ENCODE peak calls at places on chromosomes 4 and X, in ten cellular contexts. T is endothelial cell, G is fibroblast of mammary gland, M is WERI-Rb-1, V is spleen, C is astrocyte, B is GM20000, U is BE2C, J is Calu3, R is osteocyte. A is an unnamed sample.
A peak's percentile ranks its signal among the peaks of the same experiment; 100 is the strongest.

GRCh38 chr4:38983756-38984647 is 48.2 kb downstream of the TMEM156 start:
- DNase-seq in T (no peak), G (peak; percentile 77), M (no peak), V (no peak), C (peak; percentile 73), B (no peak), U (no peak), J (no peak), R (no peak), A (no peak)

GRCh38 chrX:56788717-56789122 is 59.7 kb downstream of the NBDY start:
- DNase-seq in T (no peak), G (peak; percentile 58), M (peak; percentile 75), V (peak; percentile 81), C (no peak), B (no peak), U (no peak), J (no peak), R (no peak), A (peak; percentile 51)

GRCh38 chr4:113952452-113953029 is 26.9 kb downstream of the ARSJ start:
- DNase-seq in T (peak; percentile 65), G (peak; percentile 66), M (peak; percentile 61), V (no peak), C (peak; percentile 40), B (peak; percentile 32), U (peak; percentile 56), J (peak; percentile 48), R (no peak), A (no peak)

GRCh38 chrX:30023451-30023850 is 191.9 kb upstream of the MAGEB2 start:
- DNase-seq in T (no peak), G (peak; percentile 59), M (no peak), V (no peak), C (peak; percentile 35), B (no peak), U (no peak), J (no peak), R (no peak), A (no peak)

GRCh38 chrX:46543441-46543840 is 1.8 kb downstream of the ZNF674 start:
- DNase-seq in T (no peak), G (no peak), M (no peak), V (no peak), C (no peak), B (no peak), U (no peak), J (no peak), R (no peak), A (no peak)

GRCh38 chr4:89587364-89587763 is 249.6 kb downstream of the SNCA start:
- DNase-seq in T (no peak), G (no peak), M (no peak), V (no peak), C (no peak), B (no peak), U (no peak), J (no peak), R (no peak), A (no peak)

GRCh38 chrX:119606508-119607389 is 525 bp upstream of the NKRF start:
- DNase-seq in T (no peak), G (peak; percentile 91), M (no peak), V (no peak), C (peak; percentile 34), B (no peak), U (no peak), J (no peak), R (peak; percentile 19), A (no peak)

GRCh38 chr4:181618896-181619295 is 624.3 kb upstream of the TENM3 start:
- DNase-seq in T (no peak), G (no peak), M (no peak), V (no peak), C (no peak), B (no peak), U (peak; percentile 22), J (no peak), R (no peak), A (no peak)

GRCh38 chr4:15493411-15493810 is 23.7 kb downstream of the CC2D2A start:
- DNase-seq in T (no peak), G (peak; percentile 11), M (peak; percentile 65), V (no peak), C (no peak), B (no peak), U (no peak), J (no peak), R (no peak), A (no peak)

GRCh38 chrX:46965125-46965758 is 53.0 kb downstream of the JADE3 start:
- DNase-seq in T (no peak), G (peak; percentile 52), M (no peak), V (no peak), C (peak; percentile 51), B (no peak), U (no peak), J (no peak), R (no peak), A (no peak)

GRCh38 chrX:130444641-130445336 is 43.0 kb downstream of the RBMX2 start:
- DNase-seq in T (no peak), G (no peak), M (no peak), V (no peak), C (no peak), B (no peak), U (no peak), J (no peak), R (no peak), A (no peak)

GRCh38 chr4:1490906-1491629 is 84.8 kb upstream of the NKX1-1 start:
- DNase-seq in T (no peak), G (no peak), M (no peak), V (no peak), C (no peak), B (no peak), U (peak; percentile 15), J (no peak), R (no peak), A (peak; percentile 70)

GRCh38 chrX:141158084-141158483 is 18.8 kb downstream of the LDOC1 start:
- DNase-seq in T (no peak), G (no peak), M (no peak), V (no peak), C (no peak), B (no peak), U (no peak), J (no peak), R (no peak), A (no peak)
- TF ChIP-seq CTCF in T (no peak), G (no peak), M (no peak), V (no peak), C (no peak), B (no peak), U (no peak), J (no peak), R (no peak), A (no peak)

DNA sequence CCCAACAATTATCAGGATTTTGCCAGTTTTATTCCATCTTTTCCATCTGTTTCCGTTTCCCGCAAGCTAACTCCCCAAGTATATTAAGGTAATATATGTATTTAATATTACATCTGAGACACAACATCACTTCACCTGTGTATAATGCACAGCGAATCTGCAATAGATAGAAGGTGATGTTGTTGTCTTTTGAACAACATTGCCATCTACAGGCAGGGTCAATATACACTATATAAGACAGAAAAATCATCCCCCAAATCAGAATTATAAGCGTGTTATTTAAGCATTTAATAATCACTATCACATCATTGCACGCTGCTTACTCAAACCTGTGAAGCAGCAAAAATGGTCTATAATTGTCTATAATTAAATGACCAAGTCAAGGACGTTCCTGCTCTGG is 1115.5 kb downstream of the NLGN4X start:
- DNase-seq in T (no peak), G (no peak), M (no peak), V (no peak), C (no peak), B (peak; percentile 0), U (no peak), J (peak; percentile 1), R (no peak), A (no peak)
- TF ChIP-seq CTCF in T (no peak), G (no peak), M (peak; percentile 15), V (peak; percentile 29), C (peak; percentile 22), B (no peak), U (no peak), J (no peak), R (peak; percentile 19), A (peak; percentile 70)

DNA sequence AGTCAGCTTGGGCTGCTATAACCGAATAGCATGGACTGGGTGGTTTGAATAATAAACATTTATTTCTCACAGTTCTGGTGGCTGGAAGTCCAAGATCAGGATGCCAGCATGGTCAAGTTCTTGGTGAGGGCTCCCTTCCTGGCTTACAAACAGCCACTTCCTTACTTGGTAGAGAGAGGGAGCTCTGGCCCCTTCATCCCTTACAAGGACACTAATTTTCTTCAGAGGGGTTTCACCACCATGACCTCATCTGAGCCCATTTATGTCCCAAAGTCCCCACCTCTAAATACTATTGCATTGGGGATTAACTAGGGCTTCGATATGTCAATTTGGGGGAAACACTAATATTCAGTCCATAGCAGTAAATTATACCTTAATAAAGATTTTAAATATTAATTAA is 61.8 kb downstream of the CLNK start:
- DNase-seq in T (peak; percentile 19), G (no peak), M (peak; percentile 33), V (no peak), C (no peak), B (peak; percentile 44), U (no peak), J (no peak), R (no peak), A (no peak)
- TF ChIP-seq CTCF in T (no peak), G (peak; percentile 45), M (peak; percentile 82), V (peak; percentile 38), C (no peak), B (peak; percentile 56), U (no peak), J (no peak), R (peak; percentile 41), A (peak; percentile 68)

DNA sequence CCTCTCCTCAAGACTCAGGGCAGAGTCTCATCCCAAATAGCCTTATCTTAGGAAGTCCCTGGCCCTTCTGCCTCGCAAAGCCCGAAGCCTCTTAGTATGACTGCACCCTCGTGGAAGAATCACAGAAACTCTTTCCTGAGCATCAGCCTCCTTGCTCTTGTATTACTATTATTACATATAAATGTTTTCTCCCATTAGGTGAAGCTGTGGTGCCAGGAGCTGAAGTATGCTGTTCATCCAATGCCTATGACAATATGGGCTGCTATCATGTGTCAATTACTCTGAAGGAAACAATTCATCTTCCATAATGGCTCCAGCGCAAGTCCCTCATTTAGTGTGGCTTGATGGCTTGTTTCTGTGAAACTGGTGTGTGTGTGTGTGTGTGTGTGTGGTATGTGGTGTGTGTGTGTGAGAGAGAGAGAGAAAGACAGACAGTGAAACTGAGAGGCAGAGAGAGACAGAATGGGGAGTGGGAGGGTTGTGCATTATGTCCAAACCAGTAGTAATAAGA is 230.7 kb downstream of the MGST2 start:
- DNase-seq in T (no peak), G (no peak), M (no peak), V (no peak), C (no peak), B (no peak), U (no peak), J (no peak), R (no peak), A (no peak)
- TF ChIP-seq CTCF in T (no peak), G (no peak), M (no peak), V (no peak), C (no peak), B (no peak), U (no peak), J (no peak), R (no peak), A (no peak)

GRCh38 chr4:47929682-47930201 is 15.4 kb upstream of the NFXL1 start:
- DNase-seq in T (no peak), G (no peak), M (no peak), V (no peak), C (no peak), B (no peak), U (no peak), J (no peak), R (no peak), A (no peak)

GRCh38 chr4:47930971-47931804 is 16.8 kb upstream of the NFXL1 start:
- DNase-seq in T (no peak), G (peak; percentile 93), M (no peak), V (no peak), C (peak; percentile 82), B (no peak), U (peak; percentile 31), J (peak; percentile 22), R (no peak), A (no peak)

GRCh38 chr4:47926667-47927258 is 12.4 kb upstream of the NFXL1 start:
- DNase-seq in T (peak; percentile 71), G (peak; percentile 57), M (peak; percentile 76), V (peak; percentile 76), C (peak; percentile 32), B (peak; percentile 53), U (peak; percentile 75), J (peak; percentile 67), R (no peak), A (no peak)
- TF ChIP-seq CTCF in T (peak; percentile 30), G (peak; percentile 86), M (peak; percentile 77), V (peak; percentile 51), C (peak; percentile 69), B (peak; percentile 70), U (peak; percentile 92), J (peak; percentile 56), R (peak; percentile 70), A (peak; percentile 85)

A was measured in chondrocyte.